ENCODE peak calls at places on chromosomes 1 and 21, in four cellular contexts. D is Peyer's patch, F is GM10248, M is lower leg skin. W is an unnamed sample.

GRCh38 chr1:162690672-162691434 is 58.6 kb downstream of the DDR2 start:
- DNase-seq in D (no peak), F (no peak), M (peak; percentile 94), W (no peak)

GRCh38 chr1:48236716-48237470 is 14.4 kb downstream of the SLC5A9 start:
- DNase-seq in D (no peak), F (peak; percentile 53), M (no peak), W (no peak)

GRCh38 chr21:45125347-45125746 is 51.0 kb downstream of the ADARB1 start:
- DNase-seq in D (no peak), F (no peak), M (no peak), W (no peak)

GRCh38 chr1:17416389-17416788 is 23.1 kb downstream of the RCC2 start:
- DNase-seq in D (no peak), F (no peak), M (no peak), W (no peak)

GRCh38 chr1:230423936-230424335 is 2.2 kb downstream of the PGBD5 start:
- DNase-seq in D (no peak), F (no peak), M (no peak), W (no peak)

GRCh38 chr1:18100493-18101063 is 7.0 kb upstream of the IGSF21 start:
- DNase-seq in D (no peak), F (peak; percentile 63), M (peak; percentile 92), W (peak; percentile 58)

GRCh38 chr1:12436817-12437599 is 181.0 kb downstream of the DHRS3 start:
- DNase-seq in D (no peak), F (no peak), M (no peak), W (no peak)

GRCh38 chr1:50427086-50427817 is 4.0 kb upstream of the DMRTA2 start:
- DNase-seq in D (no peak), F (no peak), M (no peak), W (no peak)

GRCh38 chr1:26861286-26861701 is 1.7 kb upstream of the SFN start:
- DNase-seq in D (no peak), F (no peak), M (no peak), W (no peak)

GRCh38 chr1:156657971-156658319 is 16.0 kb downstream of the BCAN start:
- DNase-seq in D (no peak), F (no peak), M (no peak), W (no peak)

GRCh38 chr1:243944429-243945160 is 94.6 kb upstream of the AKT3 start:
- DNase-seq in D (no peak), F (no peak), M (no peak), W (no peak)

GRCh38 chr21:30349572-30349971 is 1.2 kb upstream of the KRTAP23-1 start:
- DNase-seq in D (no peak), F (no peak), M (no peak), W (no peak)

GRCh38 chr1:227895828-227896685 is 51.7 kb downstream of the WNT9A start:
- DNase-seq in D (peak; percentile 43), F (no peak), M (peak; percentile 80), W (no peak)
- TF ChIP-seq CTCF in D (no peak), F (no peak), M (no peak), W (no peak)

DNA sequence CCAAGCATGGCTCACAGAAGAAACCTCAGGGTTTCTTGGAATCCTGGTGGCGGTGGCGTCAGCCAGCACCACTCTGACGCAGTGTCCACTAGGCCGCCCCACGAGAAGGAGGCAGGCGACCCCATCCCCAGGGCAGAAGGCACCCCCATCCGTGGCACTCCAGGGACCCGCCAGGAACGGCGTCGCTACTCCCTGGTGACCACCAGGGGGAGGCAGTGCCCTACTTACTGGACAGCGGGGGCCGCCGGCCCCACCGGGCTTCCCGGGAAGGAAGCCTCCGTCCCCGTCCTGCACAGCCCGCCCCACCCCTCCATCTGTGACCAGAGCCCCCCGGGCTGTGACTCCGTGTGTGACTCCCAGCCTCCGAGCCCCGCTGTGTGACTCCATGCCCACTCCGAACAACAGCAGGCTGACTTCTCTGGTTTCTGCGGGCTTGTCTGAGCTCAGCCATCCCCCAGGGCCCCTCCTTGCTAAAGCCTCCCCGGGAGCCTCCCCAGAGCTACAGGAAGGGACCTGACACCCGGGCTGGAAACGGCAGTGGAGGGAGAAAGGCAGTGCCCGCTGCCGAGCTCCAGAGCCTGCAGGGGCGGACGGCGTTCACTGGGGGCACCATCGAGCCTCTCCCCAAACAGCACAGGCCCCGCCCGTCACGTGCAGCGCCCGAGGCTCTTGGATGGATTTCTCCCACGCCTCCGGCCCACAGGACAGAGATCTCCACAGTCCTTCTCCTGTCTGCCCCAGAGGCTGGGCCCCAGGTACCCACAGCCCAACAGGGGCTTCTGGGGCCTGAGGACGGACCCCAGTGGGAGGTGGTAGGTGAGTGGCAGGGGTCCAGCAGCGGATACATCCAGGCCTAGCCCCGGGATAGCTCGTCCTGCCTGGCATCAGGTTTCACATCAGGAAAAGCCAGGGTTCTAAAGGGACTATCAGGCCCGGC is 21.1 kb downstream of the KIF17 start:
- DNase-seq in D (peak; percentile 90), F (peak; percentile 90), M (peak; percentile 98), W (peak; percentile 83)
- TF ChIP-seq CTCF in D (peak; percentile 88), F (peak; percentile 85), M (no peak), W (peak; percentile 79)

DNA sequence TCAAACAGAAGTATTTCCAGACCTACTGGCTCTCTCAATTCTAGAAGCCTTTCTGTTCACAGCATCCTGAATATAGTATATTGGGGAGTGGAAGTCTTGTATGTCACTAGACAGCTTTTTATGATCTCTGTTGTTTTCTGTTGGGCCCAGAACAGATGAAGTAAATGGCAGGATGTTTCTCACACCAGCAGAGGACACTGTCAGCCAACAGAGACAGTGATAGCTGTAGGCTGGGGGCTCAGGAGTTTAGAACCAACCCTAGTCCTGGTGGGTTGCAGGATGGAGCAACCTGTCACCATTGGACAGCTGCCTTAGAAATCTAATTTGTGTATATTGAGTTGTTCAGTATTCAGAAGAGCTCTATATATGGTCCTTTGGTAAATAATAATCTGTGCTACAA is 16.9 kb downstream of the AGO1 start:
- DNase-seq in D (no peak), F (no peak), M (no peak), W (no peak)
- TF ChIP-seq CTCF in D (no peak), F (peak; percentile 12), M (no peak), W (no peak)

DNA sequence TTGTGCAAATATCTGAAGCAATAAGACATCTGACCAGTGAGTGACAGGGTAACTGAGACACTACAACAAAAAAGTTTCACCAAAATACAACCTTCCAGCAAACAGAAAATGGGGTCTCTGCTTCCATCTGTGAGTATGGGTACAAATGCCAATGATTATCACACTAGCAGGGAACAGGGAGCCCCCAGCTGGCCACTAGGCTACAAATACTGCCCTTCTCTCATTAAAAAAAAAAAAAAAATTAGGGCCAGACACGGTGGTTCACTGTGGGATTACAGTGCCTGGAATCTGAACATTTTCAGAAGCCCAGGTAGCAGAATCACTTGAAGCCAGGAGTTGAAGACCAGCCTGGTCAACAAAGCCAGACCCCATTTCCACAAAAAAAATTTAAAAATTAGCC is 48.4 kb upstream of the EDARADD start:
- DNase-seq in D (no peak), F (no peak), M (no peak), W (no peak)
- TF ChIP-seq CTCF in D (no peak), F (no peak), M (no peak), W (no peak)

GRCh38 chr1:150832597-150832996 is 24.5 kb upstream of the CTSK start:
- DNase-seq in D (no peak), F (no peak), M (no peak), W (no peak)

GRCh38 chr1:150826299-150826698 is 18.2 kb upstream of the CTSK start:
- DNase-seq in D (no peak), F (no peak), M (no peak), W (no peak)

GRCh38 chr1:150829751-150830150 is 21.7 kb upstream of the CTSK start:
- DNase-seq in D (no peak), F (no peak), M (no peak), W (no peak)
- TF ChIP-seq CTCF in D (no peak), F (no peak), M (no peak), W (no peak)

GRCh38 chr1:179365342-179366092 is at the start of gene AXDND1:
- DNase-seq in D (peak; percentile 87), F (peak; percentile 90), M (peak; percentile 96), W (peak; percentile 92)
- TF ChIP-seq CTCF in D (no peak), F (no peak), M (no peak), W (no peak)

GRCh38 chr21:32020551-32020950 is 147.7 kb downstream of the HUNK start:
- DNase-seq in D (no peak), F (no peak), M (no peak), W (no peak)
- TF ChIP-seq CTCF in D (no peak), F (no peak), M (no peak), W (no peak)

DNA sequence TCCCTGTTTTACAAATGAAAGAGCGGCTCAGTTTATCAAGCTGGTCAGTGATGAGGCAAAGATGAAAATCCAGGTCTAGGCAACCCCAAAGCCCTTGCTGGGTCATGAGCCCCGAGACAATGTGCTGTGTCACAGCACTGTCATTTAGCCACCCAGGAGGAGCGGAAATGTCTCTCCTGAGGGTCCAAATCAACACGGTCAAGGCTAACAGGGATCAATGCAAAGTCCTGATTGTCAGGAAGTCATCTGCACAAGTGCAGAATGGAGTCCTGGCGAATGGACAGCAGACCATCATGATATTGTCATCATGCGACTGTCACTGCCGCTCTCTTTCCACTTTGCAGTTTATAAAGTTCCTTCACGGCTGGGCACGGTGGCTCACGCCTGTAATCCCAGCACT is 30.2 kb downstream of the NCMAP start:
- DNase-seq in D (no peak), F (no peak), M (no peak), W (no peak)
- TF ChIP-seq CTCF in D (no peak), F (no peak), M (no peak), W (no peak)